ENCODE peak calls at places on chromosomes 11 and 22, in ten cellular contexts. One of them, this sample, is unnamed.
A peak's percentile ranks its signal among the peaks of the same experiment; 100 is the strongest.

GRCh38 chr11:47514825-47515647 is 37.9 kb downstream of the CELF1 start:
- DNase-seq in GM20000: no peak
- DNase-seq in lower leg skin: no peak
- DNase-seq in HFFc6: peak; percentile 87
- DNase-seq in body of pancreas: no peak
- DNase-seq in breast epithelium: no peak
- DNase-seq in progenitor cell of endocrine pancreas: no peak
- DNase-seq in nephron progenitor cell: no peak
- DNase-seq in sigmoid colon: no peak
- DNase-seq in brain microvascular endothelial cell: peak; percentile 88
- DNase-seq in this sample: no peak

GRCh38 chr11:68532719-68533369 is 72.3 kb downstream of the PPP6R3 start:
- DNase-seq in GM20000: no peak
- DNase-seq in lower leg skin: no peak
- DNase-seq in HFFc6: no peak
- DNase-seq in body of pancreas: no peak
- DNase-seq in breast epithelium: no peak
- DNase-seq in progenitor cell of endocrine pancreas: no peak
- DNase-seq in nephron progenitor cell: no peak
- DNase-seq in sigmoid colon: no peak
- DNase-seq in brain microvascular endothelial cell: no peak
- DNase-seq in this sample: no peak

GRCh38 chr11:78216571-78217287 is 28.0 kb downstream of the USP35 start:
- DNase-seq in GM20000: no peak
- DNase-seq in lower leg skin: no peak
- DNase-seq in HFFc6: no peak
- DNase-seq in body of pancreas: no peak
- DNase-seq in breast epithelium: no peak
- DNase-seq in progenitor cell of endocrine pancreas: no peak
- DNase-seq in nephron progenitor cell: no peak
- DNase-seq in sigmoid colon: no peak
- DNase-seq in brain microvascular endothelial cell: no peak
- DNase-seq in this sample: no peak

GRCh38 chr22:38230108-38230825 is 28.5 kb downstream of the MAFF start:
- DNase-seq in GM20000: peak; percentile 75
- DNase-seq in lower leg skin: peak; percentile 60
- DNase-seq in HFFc6: no peak
- DNase-seq in body of pancreas: peak; percentile 33
- DNase-seq in breast epithelium: no peak
- DNase-seq in progenitor cell of endocrine pancreas: no peak
- DNase-seq in nephron progenitor cell: no peak
- DNase-seq in sigmoid colon: no peak
- DNase-seq in brain microvascular endothelial cell: no peak
- DNase-seq in this sample: no peak

GRCh38 chr22:33853200-33854097 is 66.8 kb downstream of the LARGE1 start:
- DNase-seq in GM20000: peak; percentile 69
- DNase-seq in lower leg skin: peak; percentile 39
- DNase-seq in HFFc6: peak; percentile 59
- DNase-seq in body of pancreas: peak; percentile 69
- DNase-seq in breast epithelium: peak; percentile 66
- DNase-seq in progenitor cell of endocrine pancreas: no peak
- DNase-seq in nephron progenitor cell: no peak
- DNase-seq in sigmoid colon: peak; percentile 80
- DNase-seq in brain microvascular endothelial cell: peak; percentile 85
- DNase-seq in this sample: no peak

GRCh38 chr22:37345863-37346514 is 63.7 kb downstream of the CYTH4 start:
- DNase-seq in GM20000: no peak
- DNase-seq in lower leg skin: no peak
- DNase-seq in HFFc6: peak; percentile 87
- DNase-seq in body of pancreas: no peak
- DNase-seq in breast epithelium: no peak
- DNase-seq in progenitor cell of endocrine pancreas: no peak
- DNase-seq in nephron progenitor cell: no peak
- DNase-seq in sigmoid colon: no peak
- DNase-seq in brain microvascular endothelial cell: peak; percentile 87
- DNase-seq in this sample: no peak

GRCh38 chr11:9002920-9003572 is 755 bp downstream of the NRIP3 start:
- DNase-seq in GM20000: peak; percentile 31
- DNase-seq in lower leg skin: no peak
- DNase-seq in HFFc6: no peak
- DNase-seq in body of pancreas: no peak
- DNase-seq in breast epithelium: no peak
- DNase-seq in progenitor cell of endocrine pancreas: no peak
- DNase-seq in nephron progenitor cell: peak; percentile 16
- DNase-seq in sigmoid colon: no peak
- DNase-seq in brain microvascular endothelial cell: no peak
- DNase-seq in this sample: no peak

GRCh38 chr11:79018371-79018849 is 422.4 kb downstream of the TENM4 start:
- DNase-seq in GM20000: no peak
- DNase-seq in lower leg skin: no peak
- DNase-seq in HFFc6: peak; percentile 86
- DNase-seq in body of pancreas: no peak
- DNase-seq in breast epithelium: no peak
- DNase-seq in progenitor cell of endocrine pancreas: no peak
- DNase-seq in nephron progenitor cell: no peak
- DNase-seq in sigmoid colon: no peak
- DNase-seq in brain microvascular endothelial cell: peak; percentile 87
- DNase-seq in this sample: no peak

GRCh38 chr11:19921976-19922688 is 209.5 kb downstream of the NAV2 start:
- DNase-seq in GM20000: no peak
- DNase-seq in lower leg skin: no peak
- DNase-seq in HFFc6: no peak
- DNase-seq in body of pancreas: no peak
- DNase-seq in breast epithelium: no peak
- DNase-seq in progenitor cell of endocrine pancreas: no peak
- DNase-seq in nephron progenitor cell: no peak
- DNase-seq in sigmoid colon: no peak
- DNase-seq in brain microvascular endothelial cell: no peak
- DNase-seq in this sample: no peak

GRCh38 chr22:49006207-49007012 is 821.3 kb downstream of the BRD1 start:
- DNase-seq in GM20000: no peak
- DNase-seq in lower leg skin: no peak
- DNase-seq in HFFc6: no peak
- DNase-seq in body of pancreas: no peak
- DNase-seq in breast epithelium: no peak
- DNase-seq in progenitor cell of endocrine pancreas: no peak
- DNase-seq in nephron progenitor cell: no peak
- DNase-seq in sigmoid colon: no peak
- DNase-seq in brain microvascular endothelial cell: no peak
- DNase-seq in this sample: no peak

GRCh38 chr11:71268706-71269321 is 16.4 kb upstream of the SHANK2 start:
- DNase-seq in GM20000: no peak
- DNase-seq in lower leg skin: no peak
- DNase-seq in HFFc6: no peak
- DNase-seq in body of pancreas: no peak
- DNase-seq in breast epithelium: no peak
- DNase-seq in progenitor cell of endocrine pancreas: no peak
- DNase-seq in nephron progenitor cell: no peak
- DNase-seq in sigmoid colon: peak; percentile 42
- DNase-seq in brain microvascular endothelial cell: no peak
- DNase-seq in this sample: no peak

DNA sequence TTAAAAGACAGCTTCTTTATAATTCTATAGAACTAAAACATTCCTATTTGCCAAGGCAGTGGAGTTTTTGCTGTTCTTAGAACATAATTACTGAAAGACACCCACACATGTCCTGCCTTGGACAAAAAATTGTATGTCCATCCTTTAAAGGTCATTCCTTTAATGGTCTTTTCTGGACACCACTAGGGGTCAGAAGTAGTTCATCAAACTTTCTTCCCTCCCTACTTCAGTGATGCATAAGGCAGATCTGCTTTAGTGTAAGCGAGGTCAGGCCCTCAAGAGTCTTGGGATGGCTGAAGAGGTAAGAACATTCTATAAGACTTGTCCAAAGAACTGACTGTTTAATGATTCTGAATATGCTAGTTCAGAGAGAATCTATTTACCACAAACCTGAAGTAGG is 4.3 kb upstream of the OR51V1 start:
- DNase-seq in GM20000: peak; percentile 47
- DNase-seq in lower leg skin: no peak
- DNase-seq in HFFc6: peak; percentile 75
- DNase-seq in body of pancreas: no peak
- DNase-seq in breast epithelium: no peak
- DNase-seq in progenitor cell of endocrine pancreas: no peak
- DNase-seq in nephron progenitor cell: no peak
- DNase-seq in sigmoid colon: no peak
- DNase-seq in brain microvascular endothelial cell: peak; percentile 69
- DNase-seq in this sample: no peak
- TF ChIP-seq CTCF in GM20000: peak; percentile 23
- TF ChIP-seq CTCF in lower leg skin: no peak
- TF ChIP-seq CTCF in HFFc6: peak; percentile 87
- TF ChIP-seq CTCF in body of pancreas: peak; percentile 36
- TF ChIP-seq CTCF in breast epithelium: no peak
- TF ChIP-seq CTCF in progenitor cell of endocrine pancreas: peak; percentile 66
- TF ChIP-seq CTCF in nephron progenitor cell: peak; percentile 60
- TF ChIP-seq CTCF in sigmoid colon: no peak
- TF ChIP-seq CTCF in brain microvascular endothelial cell: peak; percentile 62
- TF ChIP-seq CTCF in this sample: peak; percentile 84

DNA sequence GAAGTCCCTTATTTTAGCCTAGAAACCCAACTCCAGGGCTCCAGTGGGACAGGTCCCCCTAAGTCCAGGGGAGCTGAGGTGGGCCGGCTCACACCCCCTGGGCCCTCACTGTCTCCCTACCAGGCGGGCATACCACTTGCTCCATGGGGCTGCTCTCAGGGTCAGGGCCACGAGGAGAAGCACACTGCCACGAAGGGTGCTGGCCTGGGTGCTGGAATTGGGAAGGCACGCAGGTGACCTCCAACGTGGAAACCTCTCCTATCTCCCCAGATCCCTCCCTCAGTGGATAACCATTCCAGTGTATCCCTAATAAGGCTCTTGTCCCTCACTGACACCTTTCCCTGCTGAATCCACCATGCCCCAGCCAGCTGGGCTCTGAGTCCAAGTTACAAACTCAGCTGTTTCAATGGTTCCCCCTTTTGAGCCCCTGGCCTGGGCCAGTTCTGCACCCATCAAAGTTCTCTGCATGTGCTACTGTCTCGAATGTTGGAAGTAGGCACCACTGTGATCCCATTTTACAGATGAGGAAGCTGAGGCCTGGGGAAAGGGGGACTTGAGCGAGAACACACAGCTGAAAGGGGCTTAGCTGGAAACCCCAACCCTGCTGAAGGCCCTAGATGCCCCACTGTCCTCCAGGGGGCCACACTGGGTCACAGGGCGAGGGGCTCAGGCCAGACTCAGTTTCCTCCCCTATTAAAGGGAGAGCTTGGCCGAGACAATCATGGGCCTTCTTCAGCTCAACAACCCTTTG is 1.5 kb downstream of the SHISAL1 start:
- DNase-seq in GM20000: no peak
- DNase-seq in lower leg skin: no peak
- DNase-seq in HFFc6: no peak
- DNase-seq in body of pancreas: no peak
- DNase-seq in breast epithelium: no peak
- DNase-seq in progenitor cell of endocrine pancreas: no peak
- DNase-seq in nephron progenitor cell: no peak
- DNase-seq in sigmoid colon: no peak
- DNase-seq in brain microvascular endothelial cell: no peak
- DNase-seq in this sample: no peak
- TF ChIP-seq CTCF in GM20000: no peak
- TF ChIP-seq CTCF in lower leg skin: no peak
- TF ChIP-seq CTCF in HFFc6: peak; percentile 52
- TF ChIP-seq CTCF in body of pancreas: no peak
- TF ChIP-seq CTCF in breast epithelium: no peak
- TF ChIP-seq CTCF in progenitor cell of endocrine pancreas: no peak
- TF ChIP-seq CTCF in nephron progenitor cell: no peak
- TF ChIP-seq CTCF in sigmoid colon: no peak
- TF ChIP-seq CTCF in brain microvascular endothelial cell: peak; percentile 39
- TF ChIP-seq CTCF in this sample: peak; percentile 27

GRCh38 chr11:60795291-60795690 is 10.2 kb downstream of the MS4A10 start:
- DNase-seq in GM20000: no peak
- DNase-seq in lower leg skin: no peak
- DNase-seq in HFFc6: no peak
- DNase-seq in body of pancreas: no peak
- DNase-seq in breast epithelium: no peak
- DNase-seq in progenitor cell of endocrine pancreas: no peak
- DNase-seq in nephron progenitor cell: no peak
- DNase-seq in sigmoid colon: no peak
- DNase-seq in brain microvascular endothelial cell: no peak
- DNase-seq in this sample: peak; percentile 67

GRCh38 chr11:60801194-60801593 is 16.1 kb downstream of the MS4A10 start:
- DNase-seq in GM20000: no peak
- DNase-seq in lower leg skin: no peak
- DNase-seq in HFFc6: no peak
- DNase-seq in body of pancreas: no peak
- DNase-seq in breast epithelium: no peak
- DNase-seq in progenitor cell of endocrine pancreas: no peak
- DNase-seq in nephron progenitor cell: no peak
- DNase-seq in sigmoid colon: no peak
- DNase-seq in brain microvascular endothelial cell: no peak
- DNase-seq in this sample: peak; percentile 54

GRCh38 chr11:60803273-60803936 is 18.3 kb downstream of the MS4A10 start:
- DNase-seq in GM20000: no peak
- DNase-seq in lower leg skin: no peak
- DNase-seq in HFFc6: no peak
- DNase-seq in body of pancreas: no peak
- DNase-seq in breast epithelium: no peak
- DNase-seq in progenitor cell of endocrine pancreas: no peak
- DNase-seq in nephron progenitor cell: no peak
- DNase-seq in sigmoid colon: no peak
- DNase-seq in brain microvascular endothelial cell: no peak
- DNase-seq in this sample: peak; percentile 8

GRCh38 chr11:60797846-60798630 is 12.9 kb downstream of the MS4A10 start:
- DNase-seq in GM20000: no peak
- DNase-seq in lower leg skin: no peak
- DNase-seq in HFFc6: no peak
- DNase-seq in body of pancreas: no peak
- DNase-seq in breast epithelium: no peak
- DNase-seq in progenitor cell of endocrine pancreas: no peak
- DNase-seq in nephron progenitor cell: no peak
- DNase-seq in sigmoid colon: no peak
- DNase-seq in brain microvascular endothelial cell: no peak
- DNase-seq in this sample: peak; percentile 59

DNA sequence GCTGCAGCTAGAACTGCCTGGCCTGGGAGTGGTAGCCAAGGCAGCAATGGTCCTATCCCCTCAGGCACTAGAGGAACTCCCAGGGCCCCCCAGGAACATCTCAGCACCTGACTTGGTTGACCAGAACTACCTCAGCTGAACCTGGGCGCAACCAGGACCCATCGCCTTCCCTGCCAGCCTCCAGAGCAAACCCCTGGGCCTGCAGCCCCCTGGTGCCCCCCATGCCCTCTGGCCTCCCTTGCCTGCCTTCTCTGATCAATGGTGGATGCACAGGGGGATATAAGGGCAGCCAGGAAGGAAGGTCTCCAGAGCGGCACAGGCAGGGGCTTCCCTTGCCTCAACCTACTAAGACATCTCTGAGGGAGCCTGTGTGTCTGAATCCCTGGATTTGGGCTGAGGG is 13.5 kb downstream of the MS4A10 start:
- DNase-seq in GM20000: no peak
- DNase-seq in lower leg skin: no peak
- DNase-seq in HFFc6: no peak
- DNase-seq in body of pancreas: no peak
- DNase-seq in breast epithelium: no peak
- DNase-seq in progenitor cell of endocrine pancreas: no peak
- DNase-seq in nephron progenitor cell: no peak
- DNase-seq in sigmoid colon: no peak
- DNase-seq in brain microvascular endothelial cell: no peak
- DNase-seq in this sample: peak; percentile 55
- TF ChIP-seq CTCF in GM20000: no peak
- TF ChIP-seq CTCF in lower leg skin: no peak
- TF ChIP-seq CTCF in HFFc6: no peak
- TF ChIP-seq CTCF in body of pancreas: no peak
- TF ChIP-seq CTCF in breast epithelium: no peak
- TF ChIP-seq CTCF in progenitor cell of endocrine pancreas: no peak
- TF ChIP-seq CTCF in nephron progenitor cell: no peak
- TF ChIP-seq CTCF in sigmoid colon: no peak
- TF ChIP-seq CTCF in brain microvascular endothelial cell: no peak
- TF ChIP-seq CTCF in this sample: no peak

GRCh38 chr11:129230006-129230405 is 37.9 kb upstream of the ARHGAP32 start:
- DNase-seq in GM20000: no peak
- DNase-seq in lower leg skin: no peak
- DNase-seq in HFFc6: no peak
- DNase-seq in body of pancreas: no peak
- DNase-seq in breast epithelium: no peak
- DNase-seq in progenitor cell of endocrine pancreas: no peak
- DNase-seq in nephron progenitor cell: no peak
- DNase-seq in sigmoid colon: no peak
- DNase-seq in brain microvascular endothelial cell: no peak
- DNase-seq in this sample: no peak
- TF ChIP-seq CTCF in GM20000: no peak
- TF ChIP-seq CTCF in lower leg skin: no peak
- TF ChIP-seq CTCF in HFFc6: peak; percentile 20
- TF ChIP-seq CTCF in body of pancreas: peak; percentile 34
- TF ChIP-seq CTCF in breast epithelium: no peak
- TF ChIP-seq CTCF in progenitor cell of endocrine pancreas: no peak
- TF ChIP-seq CTCF in nephron progenitor cell: no peak
- TF ChIP-seq CTCF in sigmoid colon: no peak
- TF ChIP-seq CTCF in brain microvascular endothelial cell: no peak
- TF ChIP-seq CTCF in this sample: peak; percentile 57